ENCODE peak calls at places on chromosome 10, in six cellular contexts. V is PC-9, L is endodermal cell, M is adrenal gland, O is heart right ventricle, H is BE2C. Z is an unnamed sample.
A peak's percentile ranks its signal among the peaks of the same experiment; 100 is the strongest.

GRCh38 chr10:69415049-69415448 is 1.7 kb downstream of the TACR2 start:
- DNase-seq in M (no peak), O (no peak), H (no peak), V (no peak), L (no peak), Z (no peak)

GRCh38 chr10:24324651-24325050 is 115.7 kb downstream of the KIAA1217 start:
- DNase-seq in O (no peak), M (no peak), L (no peak), V (no peak), H (no peak), Z (no peak)

GRCh38 chr10:119737827-119738226 is 12.0 kb downstream of the INPP5F start:
- DNase-seq in V (peak; percentile 59), M (no peak), L (peak; percentile 57), O (no peak), H (no peak), Z (no peak)

GRCh38 chr10:44662002-44662401 is 249.1 kb upstream of the TMEM72 start:
- DNase-seq in L (no peak), H (no peak), O (no peak), V (no peak), M (no peak), Z (no peak)

GRCh38 chr10:60942604-60943269 is 1.2 kb downstream of the RHOBTB1 start:
- DNase-seq in L (no peak), M (peak; percentile 70), H (no peak), V (peak; percentile 10), O (peak; percentile 66), Z (peak; percentile 61)

GRCh38 chr10:120456626-120457430 is at the start of gene PLPP4:
- DNase-seq in H (peak; percentile 74), L (peak; percentile 81), V (no peak), O (no peak), M (peak; percentile 20), Z (no peak)

GRCh38 chr10:71179382-71179781 is 33.0 kb upstream of the UNC5B start:
- DNase-seq in V (no peak), M (no peak), H (no peak), O (no peak), L (no peak), Z (no peak)

GRCh38 chr10:110643670-110644597 is at the start of gene RBM20:
- DNase-seq in V (no peak), H (peak; percentile 81), L (peak; percentile 84), M (peak; percentile 34), O (peak; percentile 59), Z (peak; percentile 89)

GRCh38 chr10:88289342-88289741 is 293.8 kb downstream of the RNLS start:
- DNase-seq in H (no peak), L (no peak), O (no peak), V (no peak), M (no peak), Z (no peak)

GRCh38 chr10:22712246-22712958 is 2.0 kb downstream of the PIP4K2A start:
- DNase-seq in O (no peak), M (no peak), H (no peak), L (no peak), V (no peak), Z (no peak)

GRCh38 chr10:62638062-62638477 is 166.4 kb upstream of the ADO start:
- DNase-seq in O (no peak), M (no peak), H (no peak), V (no peak), L (no peak), Z (no peak)

GRCh38 chr10:110976577-110976976 is 57.2 kb downstream of the SHOC2 start:
- DNase-seq in M (no peak), V (no peak), O (no peak), H (no peak), L (no peak), Z (no peak)

GRCh38 chr10:114577133-114577532 is 80.9 kb downstream of the ABLIM1 start:
- DNase-seq in L (no peak), M (peak; percentile 50), H (no peak), O (no peak), V (no peak), Z (no peak)

GRCh38 chr10:71805776-71806705 is 32.7 kb upstream of the VSIR start:
- DNase-seq in M (no peak), H (no peak), O (no peak), L (peak; percentile 94), V (no peak), Z (no peak)

GRCh38 chr10:62735464-62736188 is 68.9 kb upstream of the ADO start:
- DNase-seq in M (no peak), V (no peak), O (no peak), H (no peak), L (no peak), Z (no peak)

GRCh38 chr10:87819274-87819585 is 1.2 kb upstream of the ATAD1 start:
- DNase-seq in L (no peak), M (no peak), V (no peak), O (no peak), H (no peak), Z (no peak)

GRCh38 chr10:21369697-21370096 is 155.8 kb downstream of the SKIDA1 start:
- DNase-seq in V (no peak), O (no peak), L (no peak), M (no peak), H (no peak), Z (no peak)

GRCh38 chr10:72081210-72081609 is 7.1 kb downstream of the SPOCK2 start:
- DNase-seq in L (no peak), H (no peak), M (no peak), V (peak; percentile 37), O (no peak), Z (no peak)

GRCh38 chr10:101562231-101562630 is 25.8 kb downstream of the POLL start:
- DNase-seq in M (no peak), V (no peak), L (peak; percentile 28), H (no peak), O (no peak), Z (no peak)

GRCh38 chr10:90968448-90969086 is 47.7 kb upstream of the ANKRD1 start:
- DNase-seq in H (no peak), M (no peak), V (peak; percentile 15), L (no peak), O (no peak), Z (no peak)

GRCh38 chr10:42962120-42962901 is 114.6 kb upstream of the RET start:
- DNase-seq in L (no peak), V (no peak), H (peak; percentile 83), O (peak; percentile 60), M (peak; percentile 17), Z (peak; percentile 69)

GRCh38 chr10:133264455-133264854 is 12.2 kb downstream of the ADAM8 start:
- DNase-seq in V (no peak), O (no peak), L (no peak), H (no peak), M (no peak), Z (no peak)

GRCh38 chr10:126350216-126350992 is 37.9 kb downstream of the ADAM12 start:
- DNase-seq in O (no peak), V (peak; percentile 82), M (no peak), L (no peak), H (peak; percentile 28), Z (peak; percentile 20)

GRCh38 chr10:71882813-71883746 is 32.0 kb upstream of the PSAP start:
- DNase-seq in O (no peak), H (no peak), L (no peak), V (no peak), M (no peak), Z (no peak)

GRCh38 chr10:78731675-78732074 is 337.1 kb upstream of the ZMIZ1 start:
- DNase-seq in V (no peak), O (no peak), H (no peak), M (no peak), L (no peak), Z (no peak)
- TF ChIP-seq CTCF in V (no peak), O (no peak), H (no peak), M (no peak), L (no peak), Z (no peak)

DNA sequence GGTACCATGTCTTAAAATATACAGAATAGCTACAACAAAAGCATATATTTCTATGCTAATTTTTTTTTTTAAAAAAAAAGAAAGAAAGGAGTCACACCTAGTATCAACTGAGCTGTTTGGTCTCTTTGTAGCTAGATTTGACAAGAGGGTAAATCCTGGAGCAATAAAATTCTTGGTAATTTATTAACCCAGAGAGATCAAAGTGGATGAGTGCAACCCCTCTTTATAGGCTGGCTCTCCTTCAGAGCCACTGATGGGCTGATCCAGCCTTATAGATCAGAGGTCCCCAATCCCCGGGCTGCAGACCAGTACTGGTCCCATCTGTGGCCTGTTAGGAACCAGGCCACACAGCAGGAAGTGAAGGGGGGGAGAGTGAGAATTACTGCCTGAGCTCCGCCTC is 19.8 kb upstream of the MRLN start:
- DNase-seq in M (no peak), H (no peak), V (no peak), L (no peak), O (no peak), Z (no peak)
- H3K9me3 ChIP-seq in M (no peaks in the 10 kb centered on the region), H (no peaks in the 10 kb centered on the region), V (no peaks in the 10 kb centered on the region), L (peaks cover 27% of the 10 kb centered on the region), O (no peaks in the 10 kb centered on the region), Z (no peaks in the 10 kb centered on the region)

DNA sequence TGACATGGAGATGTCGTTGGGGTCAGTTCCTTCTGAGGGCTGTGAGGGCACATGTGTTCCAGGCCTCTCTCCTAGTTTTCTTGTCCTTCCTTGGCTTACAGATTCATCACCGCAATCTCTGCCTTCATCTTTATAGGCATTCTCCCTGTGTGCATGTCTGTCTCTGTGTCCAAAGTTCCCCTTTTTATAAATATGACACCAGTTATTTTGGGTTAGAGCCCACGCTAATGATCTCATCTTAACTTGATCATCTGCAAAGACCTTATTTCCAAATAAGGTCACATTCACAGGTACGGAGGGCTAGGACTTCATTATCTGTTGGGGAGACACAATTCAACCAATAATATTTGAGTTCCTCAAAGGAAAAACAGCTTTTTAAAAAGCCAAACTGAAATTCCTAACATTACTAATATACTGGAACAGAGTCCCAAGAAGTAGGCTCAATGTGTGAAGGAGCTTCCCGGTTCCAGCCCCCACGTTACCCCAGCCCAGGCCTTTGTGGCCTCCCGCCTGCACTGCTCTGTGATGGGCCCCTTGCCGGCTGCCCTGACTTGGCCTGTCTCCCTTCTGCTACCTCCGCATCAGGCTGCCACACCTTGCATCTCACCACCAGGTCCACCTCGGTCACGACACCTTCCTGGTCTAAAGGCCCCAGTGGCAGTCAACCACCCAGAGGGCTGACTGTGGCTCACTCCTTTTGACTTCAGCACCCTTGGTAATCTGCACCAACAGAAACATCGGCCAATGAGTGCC is 142.6 kb downstream of the KCNMA1 start:
- DNase-seq in L (no peak), M (no peak), V (no peak), H (no peak), O (no peak), Z (no peak)
- TF ChIP-seq CTCF in L (no peak), M (no peak), V (no peak), H (no peak), O (no peak), Z (no peak)

GRCh38 chr10:96172666-96173065 is 42.6 kb downstream of the ZNF518A start:
- DNase-seq in H (no peak), O (no peak), V (no peak), M (no peak), L (no peak), Z (no peak)

GRCh38 chr10:96165726-96166125 is 35.6 kb downstream of the ZNF518A start:
- DNase-seq in O (no peak), V (no peak), M (no peak), H (no peak), L (no peak), Z (no peak)

GRCh38 chr10:96168546-96168945 is 38.4 kb downstream of the ZNF518A start:
- DNase-seq in H (no peak), L (no peak), V (no peak), M (no peak), O (no peak), Z (no peak)

DNA sequence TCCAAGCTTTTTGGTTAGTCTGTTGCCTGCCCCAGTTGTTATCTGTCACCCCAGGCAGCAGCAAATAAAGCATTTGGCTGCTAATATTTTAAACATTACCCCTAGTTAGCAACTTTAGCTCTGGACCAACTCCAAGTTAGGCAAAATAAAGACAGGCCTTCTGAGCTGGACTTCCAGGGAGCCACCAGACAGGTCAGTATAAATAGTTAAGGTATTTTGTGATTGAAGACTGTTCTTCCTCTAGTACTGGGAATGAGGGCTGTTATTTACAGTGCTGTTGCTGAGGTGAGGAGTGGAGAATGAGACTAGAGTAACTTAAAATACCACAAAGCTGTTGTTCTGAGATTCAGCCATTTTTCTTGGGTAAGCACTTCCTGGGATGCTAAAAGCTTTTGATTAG is 40.1 kb downstream of the ZNF518A start:
- DNase-seq in L (no peak), V (no peak), M (no peak), O (no peak), H (no peak), Z (no peak)
- H3K9me3 ChIP-seq in L (peaks cover 27% of the 10 kb centered on the region), V (no peaks in the 10 kb centered on the region), M (peaks cover 35% of the 10 kb centered on the region), O (peaks cover 21% of the 10 kb centered on the region), H (no peaks in the 10 kb centered on the region), Z (peaks cover 38% of the 10 kb centered on the region)